ENCODE peak calls at places on chromosomes 5 and 9, in eight cellular contexts. X is SK-N-SH, K is mammary epithelial cell, B is neural progenitor cell, N is IMR-90, C is fibroblast of lung, A is PC-3, R is GM23248. F is an unnamed sample. For H3K4me1 and H4K20me1, the result is how much of the 10 kb centered on the place peaks cover.

GRCh38 chr5:6806668-6807067 is 93.4 kb downstream of the TENT4A start:
- DNase-seq in X (no peak), K (no peak), B (no peak), N (no peak), C (no peak), A (no peak), R (no peak), F (no peak)

GRCh38 chr5:19927919-19928318 is 60.1 kb downstream of the CDH18 start:
- DNase-seq in X (peak), K (no peak), B (peak), N (peak), C (peak), A (no peak), R (no peak), F (no peak)

GRCh38 chr9:69674112-69674511 is 1.9 kb upstream of the APBA1 start:
- DNase-seq in X (no peak), K (no peak), B (peak), N (no peak), C (no peak), A (peak), R (no peak), F (no peak)

GRCh38 chr9:109907810-109908458 is 127.9 kb downstream of the PALM2AKAP2 start:
- DNase-seq in X (no peak), K (no peak), B (no peak), N (no peak), C (no peak), A (no peak), R (no peak), F (no peak)

GRCh38 chr5:65871182-65871581 is 55.2 kb upstream of the ERBIN start:
- DNase-seq in X (no peak), K (peak), B (no peak), N (peak), C (no peak), A (peak), R (peak), F (no peak)

GRCh38 chr5:180139731-180140626 is 68.4 kb upstream of the RNF130 start:
- DNase-seq in X (peak), K (no peak), B (no peak), N (no peak), C (no peak), A (no peak), R (no peak), F (no peak)

GRCh38 chr9:36870960-36871359 is 163.1 kb downstream of the PAX5 start:
- DNase-seq in X (no peak), K (no peak), B (no peak), N (no peak), C (no peak), A (no peak), R (no peak), F (no peak)

GRCh38 chr9:36135791-36136276 is 699 bp upstream of the GLIPR2 start:
- DNase-seq in X (no peak), K (peak), B (no peak), N (no peak), C (no peak), A (no peak), R (no peak), F (no peak)

GRCh38 chr5:128539038-128539429 is 989 bp upstream of the FBN2 start:
- DNase-seq in X (no peak), K (peak), B (no peak), N (no peak), C (peak), A (no peak), R (peak), F (no peak)

GRCh38 chr9:126532489-126532888 is 81.2 kb upstream of the LMX1B start:
- DNase-seq in X (peak), K (no peak), B (no peak), N (no peak), C (no peak), A (no peak), R (no peak), F (no peak)

GRCh38 chr9:93861736-93862358 is 93.3 kb downstream of the BARX1 start:
- DNase-seq in X (peak), K (no peak), B (peak), N (no peak), C (no peak), A (no peak), R (no peak), F (no peak)

GRCh38 chr5:145697251-145698016 is 137.7 kb downstream of the PRELID2 start:
- DNase-seq in X (peak), K (peak), B (peak), N (peak), C (peak), A (peak), R (peak), F (peak)

GRCh38 chr5:18745591-18745987 is 1111.3 kb downstream of the TAF11L14 start:
- DNase-seq in X (no peak), K (no peak), B (no peak), N (no peak), C (no peak), A (peak), R (no peak), F (no peak)

GRCh38 chr5:18745988-18746615 is 1111.8 kb downstream of the TAF11L14 start:
- DNase-seq in X (peak), K (peak), B (no peak), N (no peak), C (peak), A (peak), R (peak), F (peak)

GRCh38 chr5:18744990-18745590 is 1110.8 kb downstream of the TAF11L14 start:
- DNase-seq in X (no peak), K (no peak), B (no peak), N (no peak), C (no peak), A (no peak), R (no peak), F (peak)

GRCh38 chr5:18742830-18743229 is 1108.6 kb downstream of the TAF11L14 start:
- DNase-seq in X (no peak), K (no peak), B (no peak), N (no peak), C (no peak), A (no peak), R (no peak), F (no peak)

DNA sequence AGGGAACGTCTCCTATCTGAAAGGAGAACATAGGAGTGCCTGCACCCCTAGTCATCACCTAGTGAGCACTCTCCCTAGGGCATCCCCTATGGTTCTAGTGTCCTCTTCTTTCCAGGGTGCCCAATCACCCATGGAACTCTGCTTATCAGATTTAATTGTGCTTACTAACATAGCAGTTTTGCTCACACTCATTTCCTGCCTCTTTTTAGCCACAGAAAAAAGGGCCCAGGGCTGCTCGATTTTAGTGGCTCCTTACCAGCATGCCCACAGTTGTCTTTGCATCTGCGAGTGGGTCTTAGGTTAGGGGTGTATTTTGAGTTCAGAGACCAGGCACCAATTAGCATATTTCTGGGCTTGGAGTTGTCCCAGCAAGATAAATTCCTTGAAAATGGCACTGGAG is 1110.2 kb downstream of the TAF11L14 start:
- DNase-seq in X (no peak), K (no peak), B (no peak), N (no peak), C (no peak), A (no peak), R (no peak), F (peak)
- H2AFZ ChIP-seq in X (no peak), K (no peak), B (no peak), N (no peak), C (no peak), A (no peak), R (no peak), F (peak)

GRCh38 chr5:172003750-172004149 is 2.7 kb downstream of the FBXW11 start:
- DNase-seq in X (no peak), K (no peak), B (no peak), N (no peak), C (peak), A (peak), R (peak), F (no peak)
- H3K4me1 ChIP-seq in X (under half), K (under half), B (half or more), N (under half), C (under half), A (under half), R (under half), F (under half)

DNA sequence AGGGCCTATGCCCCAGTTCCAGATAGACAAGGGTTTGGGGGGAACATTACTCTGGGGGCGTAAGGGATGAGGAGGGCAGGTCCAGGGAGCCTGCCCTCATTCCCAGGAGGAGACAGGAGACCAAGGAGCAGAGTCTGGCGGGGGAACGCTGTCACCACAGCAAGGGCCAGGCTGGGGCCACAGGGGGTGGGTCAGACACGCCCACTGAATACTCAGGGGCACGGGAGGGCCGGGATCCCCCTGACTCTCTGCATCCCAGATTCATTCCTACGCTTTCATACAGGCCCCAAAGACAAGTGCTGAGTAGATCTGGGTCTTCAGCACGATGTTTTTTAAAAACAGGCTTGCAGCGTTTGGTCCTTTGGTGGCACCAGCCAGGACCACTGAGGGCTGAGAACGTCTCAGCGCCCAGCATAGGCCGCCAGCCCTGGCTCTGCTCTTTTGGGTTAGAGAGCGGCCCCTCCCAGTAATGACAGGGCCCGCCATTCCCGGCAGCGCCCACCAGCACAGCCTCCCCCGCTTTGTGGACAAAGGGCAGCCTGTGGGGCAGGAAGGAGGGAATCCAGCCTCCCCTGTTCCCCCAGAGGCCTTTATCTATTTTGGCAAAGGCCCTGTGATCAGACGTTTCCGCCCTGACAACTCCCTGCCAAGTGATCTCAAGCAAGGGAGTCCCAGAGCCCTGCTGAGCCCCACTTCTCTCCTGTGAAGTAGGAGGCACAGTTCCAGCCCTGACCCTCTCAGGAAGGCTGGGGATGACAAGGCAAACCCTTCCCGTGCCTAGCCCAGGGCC is 24.9 kb downstream of the NEK6 start:
- DNase-seq in X (no peak), K (no peak), B (no peak), N (peak), C (peak), A (no peak), R (no peak), F (no peak)
- H4K20me1 ChIP-seq in X (half or more), K (under half), B (under half), N (half or more), C (under half), A (under half), R (under half), F (under half)

GRCh38 chr9:111896942-111897830 is 572 bp downstream of the UGCG start:
- DNase-seq in X (peak), K (peak), B (no peak), N (no peak), C (peak), A (peak), R (peak), F (no peak)
- H2AFZ ChIP-seq in X (no peak), K (peak), B (peak), N (peak), C (no peak), A (no peak), R (no peak), F (peak)

GRCh38 chr5:98934581-98934980 is 5.8 kb upstream of the CHD1 start:
- DNase-seq in X (no peak), K (peak), B (no peak), N (peak), C (no peak), A (peak), R (peak), F (no peak)
- H3K4me1 ChIP-seq in X (under half), K (under half), B (under half), N (under half), C (under half), A (under half), R (under half), F (under half)

GRCh38 chr5:50725800-50726474 is 59.5 kb downstream of the PARP8 start:
- DNase-seq in X (no peak), K (no peak), B (no peak), N (no peak), C (no peak), A (no peak), R (no peak), F (no peak)
- H4K20me1 ChIP-seq in X (under half), K (under half), B (under half), N (under half), C (under half), A (under half), R (under half), F (under half)